ENCODE peak calls at places on chromosome 21, in five cellular contexts. X is WTC11, H is breast epithelium, J is amniotic stem cell, F is foreskin fibroblast. B is an unnamed sample.

GRCh38 chr21:34992736-34993135 is 56.4 kb downstream of the RUNX1 start:
- DNase-seq in J (no peak), X (no peak), H (no peak), F (no peak), B (no peak)

GRCh38 chr21:37259426-37259825 is 7.7 kb downstream of the VPS26C start:
- DNase-seq in F (no peak), J (no peak), X (no peak), H (no peak), B (no peak)

GRCh38 chr21:38219049-38219628 is 37.7 kb upstream of the KCNJ15 start:
- DNase-seq in F (peak), X (peak), J (peak), H (peak), B (peak)

GRCh38 chr21:28459193-28459592 is 533.5 kb downstream of the LTN1 start:
- DNase-seq in J (no peak), F (no peak), X (no peak), H (no peak), B (no peak)

GRCh38 chr21:41483973-41484372 is 24.0 kb downstream of the TMPRSS2 start:
- DNase-seq in X (no peak), J (no peak), F (no peak), H (no peak), B (no peak)

GRCh38 chr21:34330055-34330454 is 33.8 kb upstream of the KCNE2 start:
- DNase-seq in X (no peak), F (no peak), J (no peak), H (no peak), B (no peak)

GRCh38 chr21:15804247-15804985 is 74.6 kb downstream of the USP25 start:
- DNase-seq in X (no peak), J (no peak), H (no peak), F (no peak), B (no peak)

GRCh38 chr21:42220138-42220701 is 1.3 kb downstream of the ABCG1 start:
- DNase-seq in F (peak), H (no peak), J (no peak), X (no peak), B (peak)

GRCh38 chr21:36127250-36127904 is 7.5 kb upstream of the CBR3 start:
- DNase-seq in J (no peak), X (no peak), F (no peak), H (no peak), B (no peak)

GRCh38 chr21:14453339-14453738 is 70.4 kb upstream of the HSPA13 start:
- DNase-seq in X (no peak), F (no peak), H (no peak), J (no peak), B (no peak)

GRCh38 chr21:37032877-37033471 is 26.5 kb downstream of the RIPPLY3 start:
- DNase-seq in F (peak), H (no peak), X (no peak), J (peak), B (peak)

GRCh38 chr21:36630485-36631206 is 68.3 kb upstream of the SIM2 start:
- DNase-seq in J (no peak), X (peak), H (peak), F (no peak), B (peak)

GRCh38 chr21:43858806-43859648 is 6.0 kb upstream of the AGPAT3 start:
- DNase-seq in H (no peak), J (no peak), X (no peak), F (no peak), B (no peak)

GRCh38 chr21:36917487-36918158 is 48.8 kb downstream of the HLCS start:
- DNase-seq in J (peak), H (no peak), F (peak), X (peak), B (peak)

GRCh38 chr21:36209626-36210171 is 53.1 kb downstream of the DOP1B start:
- DNase-seq in J (peak), F (peak), X (peak), H (no peak), B (peak)

GRCh38 chr21:45367402-45368351 is 37.3 kb upstream of the COL18A1 start:
- DNase-seq in H (no peak), F (no peak), J (no peak), X (no peak), B (no peak)

GRCh38 chr21:46000731-46001641 is 19.4 kb downstream of the COL6A1 start:
- DNase-seq in X (peak), J (no peak), H (peak), F (no peak), B (no peak)

GRCh38 chr21:45276620-45277019 is 11.1 kb downstream of the POFUT2 start:
- DNase-seq in X (peak), H (peak), F (no peak), J (no peak), B (no peak)

GRCh38 chr21:45339430-45340405 is 52.0 kb upstream of the POFUT2 start:
- DNase-seq in X (no peak), J (no peak), F (no peak), H (no peak), B (no peak)

GRCh38 chr21:42013338-42013737 is 3.2 kb upstream of the ZBTB21 start:
- DNase-seq in F (no peak), H (no peak), X (no peak), J (no peak), B (no peak)

GRCh38 chr21:38990424-38990794 is 184.7 kb downstream of the ETS2 start:
- DNase-seq in H (no peak), J (no peak), F (no peak), X (no peak), B (no peak)

GRCh38 chr21:29413683-29414082 is 115.0 kb downstream of the BACH1 start:
- DNase-seq in X (no peak), J (no peak), F (no peak), H (no peak), B (no peak)

GRCh38 chr21:28207776-28208175 is 784.9 kb downstream of the LTN1 start:
- DNase-seq in H (no peak), F (peak), X (no peak), J (peak), B (no peak)

GRCh38 chr21:44383216-44383615 is 29.8 kb downstream of the TRPM2 start:
- DNase-seq in J (no peak), F (no peak), X (no peak), H (no peak), B (no peak)

GRCh38 chr21:43268804-43269186 is 100.0 kb downstream of the CRYAA start:
- DNase-seq in F (no peak), H (no peak), X (no peak), J (no peak), B (no peak)

GRCh38 chr21:46052703-46053651 is 44.9 kb upstream of the COL6A2 start:
- DNase-seq in J (no peak), F (peak), H (no peak), X (no peak), B (no peak)

GRCh38 chr21:31136891-31137290 is 98.6 kb upstream of the KRTAP19-8 start:
- DNase-seq in H (no peak), F (no peak), X (no peak), J (no peak), B (no peak)

GRCh38 chr21:35614412-35614901 is 445.9 kb downstream of the SETD4 start:
- DNase-seq in X (no peak), H (no peak), J (no peak), F (peak), B (no peak)

GRCh38 chr21:44865561-44866280 is 7.8 kb downstream of the PTTG1IP start:
- DNase-seq in X (no peak), J (no peak), F (no peak), H (no peak), B (no peak)

B was measured in Panc1.